ENCODE peak calls at places on chromosomes 3 and 15, in five cellular contexts. One of them, this sample, is unnamed. For H3K36me3, the result is how much of the 10 kb centered on the place peaks cover.

GRCh38 chr15:25568751-25569150 is 129.9 kb upstream of the UBE3A start:
- DNase-seq in A673: no peak
- DNase-seq in GM23338: no peak
- DNase-seq in fibroblast of lung: no peak
- DNase-seq in PC-3: no peak
- DNase-seq in this sample: peak

GRCh38 chr3:124886168-124887051 is 755 bp downstream of the ITGB5 start:
- DNase-seq in A673: peak
- DNase-seq in fibroblast of lung: peak
- DNase-seq in PC-3: peak
- DNase-seq in GM23338: peak
- DNase-seq in this sample: peak

GRCh38 chr3:49804141-49805041 is 1.3 kb downstream of the INKA1 start:
- DNase-seq in PC-3: no peak
- DNase-seq in A673: no peak
- DNase-seq in fibroblast of lung: no peak
- DNase-seq in GM23338: no peak
- DNase-seq in this sample: peak

GRCh38 chr15:25716414-25717102 is 146.6 kb downstream of the ATP10A start:
- DNase-seq in PC-3: no peak
- DNase-seq in A673: no peak
- DNase-seq in fibroblast of lung: no peak
- DNase-seq in GM23338: no peak
- DNase-seq in this sample: no peak

GRCh38 chr3:182925330-182925943 is 54.9 kb downstream of the DCUN1D1 start:
- DNase-seq in A673: no peak
- DNase-seq in PC-3: no peak
- DNase-seq in GM23338: no peak
- DNase-seq in fibroblast of lung: peak
- DNase-seq in this sample: peak

GRCh38 chr3:73766599-73767378 is 142.0 kb upstream of the PDZRN3 start:
- DNase-seq in PC-3: no peak
- DNase-seq in fibroblast of lung: peak
- DNase-seq in A673: peak
- DNase-seq in GM23338: peak
- DNase-seq in this sample: no peak

GRCh38 chr15:91908401-91908800 is 54.9 kb downstream of the SLCO3A1 start:
- DNase-seq in fibroblast of lung: peak
- DNase-seq in PC-3: peak
- DNase-seq in GM23338: no peak
- DNase-seq in A673: no peak
- DNase-seq in this sample: no peak

GRCh38 chr15:69253156-69253555 is 45.6 kb upstream of the PAQR5 start:
- DNase-seq in GM23338: no peak
- DNase-seq in PC-3: peak
- DNase-seq in A673: peak
- DNase-seq in fibroblast of lung: peak
- DNase-seq in this sample: peak

GRCh38 chr15:73564255-73564654 is 68.9 kb downstream of the NPTN start:
- DNase-seq in GM23338: no peak
- DNase-seq in PC-3: peak
- DNase-seq in A673: peak
- DNase-seq in fibroblast of lung: peak
- DNase-seq in this sample: no peak

GRCh38 chr3:138437281-138437680 is 2.9 kb downstream of the ESYT3 start:
- DNase-seq in GM23338: no peak
- DNase-seq in PC-3: no peak
- DNase-seq in fibroblast of lung: no peak
- DNase-seq in A673: no peak
- DNase-seq in this sample: no peak

GRCh38 chr3:157495846-157496245 is 7.4 kb downstream of the VEPH1 start:
- DNase-seq in PC-3: no peak
- DNase-seq in fibroblast of lung: no peak
- DNase-seq in A673: no peak
- DNase-seq in GM23338: no peak
- DNase-seq in this sample: no peak

DNA sequence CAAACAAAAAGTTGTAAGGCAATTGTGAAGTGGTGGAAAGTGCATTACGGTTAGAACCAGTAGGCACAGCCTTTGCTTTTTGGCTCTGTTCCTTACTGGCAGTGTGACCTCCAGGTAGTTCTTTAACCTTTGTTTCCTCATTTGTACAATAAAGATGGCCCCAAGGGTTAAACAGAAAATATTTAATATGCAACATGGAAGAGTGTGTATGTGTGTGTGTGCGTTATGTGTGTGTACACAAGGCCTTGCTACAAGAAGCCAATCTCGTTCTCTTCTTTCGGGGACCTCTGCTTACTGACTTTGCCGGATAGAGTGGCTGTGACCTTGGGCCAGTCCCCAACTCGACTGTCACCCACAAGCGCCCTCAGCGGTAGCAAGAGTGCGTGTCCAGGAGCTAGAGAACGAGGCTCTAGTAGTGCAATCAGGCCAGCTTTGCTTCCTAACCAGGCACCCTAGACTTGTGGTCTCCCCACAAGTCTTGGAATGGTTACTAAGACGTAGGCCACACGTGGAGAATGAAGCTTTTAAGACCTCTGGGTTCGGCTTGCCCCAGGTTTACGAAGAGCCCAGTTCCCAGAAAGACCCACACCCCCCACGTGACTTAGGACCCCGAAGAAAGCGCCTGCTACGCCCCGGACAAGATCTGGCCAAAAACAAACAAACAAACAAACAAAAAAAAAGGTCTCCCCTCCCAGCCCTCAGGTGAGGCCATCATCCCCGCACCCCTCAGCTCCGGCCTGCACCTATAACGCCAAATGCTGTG is 593 bp downstream of the CIAO2A start:
- DNase-seq in GM23338: peak
- DNase-seq in fibroblast of lung: peak
- DNase-seq in PC-3: peak
- DNase-seq in A673: peak
- DNase-seq in this sample: peak
- TF ChIP-seq CTCF in GM23338: no peak
- TF ChIP-seq CTCF in fibroblast of lung: peak
- TF ChIP-seq CTCF in PC-3: peak
- TF ChIP-seq CTCF in A673: no peak
- TF ChIP-seq CTCF in this sample: no peak

GRCh38 chr15:40928975-40929729 is at the start of gene DLL4:
- DNase-seq in fibroblast of lung: peak
- DNase-seq in PC-3: peak
- DNase-seq in A673: peak
- DNase-seq in GM23338: peak
- DNase-seq in this sample: peak
- H3K27ac ChIP-seq in fibroblast of lung: no peak
- H3K27ac ChIP-seq in PC-3: no peak
- H3K27ac ChIP-seq in A673: no peak
- H3K27ac ChIP-seq in GM23338: no peak
- H3K27ac ChIP-seq in this sample: peak

DNA sequence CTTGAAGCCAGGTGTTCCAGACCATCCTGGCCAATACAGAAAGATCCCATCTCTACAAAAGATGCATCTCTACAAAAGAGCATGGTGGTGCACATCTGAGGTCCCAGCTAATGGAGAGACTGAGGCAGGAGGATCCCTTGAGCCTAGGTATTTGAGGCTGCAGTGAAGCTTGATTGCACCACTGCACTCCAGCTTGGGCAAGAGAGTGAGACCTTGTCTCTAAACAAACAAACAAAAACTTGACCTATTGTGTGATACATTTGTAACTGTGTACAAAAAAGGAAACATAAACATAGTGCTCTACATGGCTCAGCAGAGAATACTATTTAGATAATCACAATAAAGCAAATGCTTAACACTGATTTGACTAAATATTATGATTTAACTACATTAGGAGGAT is 18.7 kb downstream of the ANPEP start:
- DNase-seq in fibroblast of lung: no peak
- DNase-seq in PC-3: no peak
- DNase-seq in A673: no peak
- DNase-seq in GM23338: no peak
- DNase-seq in this sample: no peak
- H3K36me3 ChIP-seq in fibroblast of lung: under half
- H3K36me3 ChIP-seq in PC-3: under half
- H3K36me3 ChIP-seq in A673: under half
- H3K36me3 ChIP-seq in GM23338: under half
- H3K36me3 ChIP-seq in this sample: under half

DNA sequence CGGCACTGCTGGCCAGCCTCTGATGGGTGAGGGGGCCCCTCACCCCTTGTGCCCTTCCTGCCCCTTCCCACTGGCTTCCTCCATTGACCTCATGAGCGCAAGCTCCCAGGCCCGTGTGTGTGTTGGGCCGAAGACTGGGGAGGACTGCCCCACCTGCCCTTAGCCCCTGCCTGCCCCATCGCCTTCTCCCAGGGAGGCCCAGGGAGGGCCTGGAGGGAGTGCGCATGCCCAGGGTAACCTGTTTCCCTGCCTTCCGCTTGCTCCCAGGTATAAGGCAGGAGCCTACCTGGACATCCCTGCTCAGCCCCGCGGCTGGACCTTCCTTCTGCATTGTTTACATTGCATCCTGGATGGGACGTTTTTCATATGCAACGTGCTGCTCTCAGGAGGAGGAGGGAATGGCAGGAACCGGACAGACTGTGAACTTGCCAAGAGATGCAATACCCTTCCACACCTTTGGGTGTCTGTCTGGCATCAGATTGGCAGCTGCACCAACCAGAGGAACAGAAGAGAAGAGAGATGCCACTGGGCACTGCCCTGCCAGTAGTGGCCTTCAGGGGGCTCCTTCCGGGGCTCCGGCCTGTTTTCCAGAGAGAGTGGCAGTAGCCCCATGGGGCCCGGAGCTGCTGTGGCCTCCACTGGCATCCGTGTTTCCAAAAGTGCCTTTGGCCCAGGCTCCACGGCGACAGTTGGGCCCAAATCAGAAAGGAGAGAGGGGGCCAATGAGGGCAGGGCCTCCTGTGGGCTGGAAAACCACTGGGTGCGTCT is 8.8 kb downstream of the DLL4 start:
- DNase-seq in PC-3: peak
- DNase-seq in fibroblast of lung: no peak
- DNase-seq in GM23338: peak
- DNase-seq in A673: no peak
- DNase-seq in this sample: peak
- TF ChIP-seq CTCF in PC-3: peak
- TF ChIP-seq CTCF in fibroblast of lung: no peak
- TF ChIP-seq CTCF in GM23338: peak
- TF ChIP-seq CTCF in A673: peak
- TF ChIP-seq CTCF in this sample: peak

GRCh38 chr15:100111103-100112060 is 230.4 kb downstream of the ADAMTS17 start:
- DNase-seq in GM23338: no peak
- DNase-seq in PC-3: peak
- DNase-seq in A673: peak
- DNase-seq in fibroblast of lung: peak
- DNase-seq in this sample: peak
- H3K27ac ChIP-seq in GM23338: no peak
- H3K27ac ChIP-seq in PC-3: peak
- H3K27ac ChIP-seq in A673: no peak
- H3K27ac ChIP-seq in fibroblast of lung: peak
- H3K27ac ChIP-seq in this sample: peak

This sample was measured in heart right ventricle.